ENCODE peak calls at places on chromosomes 11 and 22, in eight cellular contexts. V, D, Y, X, M, Q, J and G are unnamed samples.

GRCh38 chr11:73185680-73186293 is 32.3 kb upstream of the P2RY2 start:
- DNase-seq in V (no peak), X (peak; percentile 29), Y (no peak), M (no peak), D (no peak), J (peak; percentile 95), Q (peak; percentile 70), G (no peak)

GRCh38 chr11:134950692-134951304 is 538.8 kb upstream of the B3GAT1 start:
- DNase-seq in X (no peak), D (no peak), Y (no peak), V (no peak), Q (no peak), J (peak; percentile 88), M (no peak), G (no peak)

GRCh38 chr11:96335389-96335788 is 7.6 kb downstream of the MAML2 start:
- DNase-seq in M (no peak), D (no peak), X (no peak), Q (no peak), Y (no peak), J (no peak), V (no peak), G (no peak)

GRCh38 chr22:20750461-20751184 is 23.3 kb upstream of the SERPIND1 start:
- DNase-seq in Y (no peak), V (peak; percentile 12), D (no peak), X (peak; percentile 74), M (no peak), J (peak; percentile 76), Q (peak; percentile 88), G (no peak)

GRCh38 chr11:112016765-112017356 is 8.3 kb upstream of the DLAT start:
- DNase-seq in X (no peak), D (no peak), Y (no peak), V (no peak), Q (peak; percentile 79), M (no peak), J (peak; percentile 16), G (no peak)

GRCh38 chr22:50016308-50016987 is 3.9 kb upstream of the IL17REL start:
- DNase-seq in Y (no peak), Q (no peak), D (no peak), V (no peak), X (no peak), M (no peak), J (no peak), G (no peak)

GRCh38 chr11:72235351-72236057 is 8.5 kb downstream of the PHOX2A start:
- DNase-seq in Q (no peak), J (no peak), M (no peak), V (no peak), Y (no peak), D (no peak), X (no peak), G (no peak)

GRCh38 chr11:27718853-27719574 is 18.8 kb upstream of the BDNF start:
- DNase-seq in V (no peak), Q (peak; percentile 60), M (no peak), Y (no peak), D (no peak), X (peak; percentile 63), J (peak; percentile 85), G (no peak)

GRCh38 chr11:11047851-11048610 is 190.2 kb upstream of the ZBED5 start:
- DNase-seq in X (no peak), D (no peak), J (no peak), M (no peak), Y (no peak), V (no peak), Q (no peak), G (no peak)

GRCh38 chr11:14974723-14975587 is 2.8 kb upstream of the CALCA start:
- DNase-seq in X (no peak), Q (peak; percentile 63), V (peak; percentile 32), M (peak; percentile 46), D (peak; percentile 35), J (peak; percentile 46), Y (peak; percentile 16), G (peak; percentile 68)

GRCh38 chr11:64789331-64790204 is 11.2 kb upstream of the SF1 start:
- DNase-seq in Q (no peak), J (no peak), M (no peak), D (no peak), Y (no peak), V (no peak), X (no peak), G (no peak)

GRCh38 chr11:28107331-28107725 is 628 bp downstream of the KIF18A start:
- DNase-seq in Y (no peak), V (no peak), D (no peak), J (no peak), Q (no peak), M (no peak), X (peak; percentile 42), G (peak; percentile 23)

GRCh38 chr11:96464695-96465307 is 75.0 kb downstream of the JRKL start:
- DNase-seq in Y (no peak), M (peak; percentile 59), D (no peak), X (peak; percentile 73), Q (peak; percentile 81), J (peak; percentile 76), V (no peak), G (no peak)

GRCh38 chr11:118008271-118008903 is 22.2 kb downstream of the IL10RA start:
- DNase-seq in X (no peak), Q (no peak), M (no peak), J (no peak), Y (no peak), V (no peak), D (no peak), G (no peak)

GRCh38 chr22:37801946-37802309 is 5.8 kb upstream of the GCAT start:
- DNase-seq in D (no peak), M (no peak), Q (no peak), V (no peak), X (no peak), Y (no peak), J (no peak), G (no peak)

GRCh38 chr11:106466441-106467190 is 389.2 kb downstream of the AASDHPPT start:
- DNase-seq in V (no peak), J (peak; percentile 77), D (no peak), Y (no peak), X (no peak), M (no peak), Q (peak; percentile 37), G (no peak)

GRCh38 chr22:37560682-37561208 is 465 bp downstream of the CDC42EP1 start:
- DNase-seq in J (peak; percentile 66), Q (peak; percentile 74), Y (no peak), D (no peak), V (no peak), M (no peak), X (peak; percentile 65), G (no peak)

GRCh38 chr11:46857666-46858065 is 11.6 kb upstream of the CKAP5 start:
- DNase-seq in Q (no peak), D (no peak), J (no peak), Y (no peak), X (no peak), M (no peak), V (no peak), G (no peak)

GRCh38 chr11:20351151-20351550 is 12.4 kb upstream of the HTATIP2 start:
- DNase-seq in Y (no peak), D (no peak), Q (peak; percentile 45), V (no peak), X (no peak), J (no peak), M (no peak), G (no peak)

GRCh38 chr22:49202226-49202625 is 625.4 kb downstream of the BRD1 start:
- DNase-seq in Y (no peak), Q (no peak), X (no peak), M (no peak), D (no peak), V (no peak), J (no peak), G (no peak)

GRCh38 chr11:117095301-117096139 is 2.7 kb downstream of the SIK3 start:
- DNase-seq in J (peak; percentile 31), M (no peak), Y (no peak), V (no peak), X (no peak), D (no peak), Q (no peak), G (no peak)

GRCh38 chr11:114060402-114061052 is 1.0 kb downstream of the ZBTB16 start:
- DNase-seq in D (no peak), Y (peak; percentile 22), V (no peak), M (no peak), Q (peak; percentile 51), J (no peak), X (no peak), G (peak; percentile 29)

GRCh38 chr11:94526645-94527438 is 14.6 kb downstream of the C11orf97 start:
- DNase-seq in Y (no peak), M (no peak), J (no peak), X (no peak), V (no peak), Q (no peak), D (no peak), G (no peak)

GRCh38 chr11:71086687-71087258 is 165.6 kb downstream of the SHANK2 start:
- DNase-seq in J (peak; percentile 23), M (peak; percentile 15), V (no peak), X (peak; percentile 13), D (no peak), Q (peak; percentile 33), Y (no peak), G (no peak)

GRCh38 chr22:19578180-19579004 is 54.2 kb upstream of the CLDN5 start:
- DNase-seq in X (no peak), Y (no peak), J (no peak), V (no peak), M (no peak), Q (no peak), D (no peak), G (no peak)

GRCh38 chr22:27573992-27574391 is 227.6 kb downstream of the MN1 start:
- DNase-seq in V (no peak), Y (no peak), M (no peak), X (no peak), D (no peak), J (no peak), Q (no peak), G (no peak)

GRCh38 chr11:131664246-131664645 is 293.8 kb downstream of the NTM start:
- DNase-seq in V (no peak), D (no peak), J (no peak), X (no peak), Y (no peak), Q (no peak), M (no peak), G (no peak)

GRCh38 chr11:125494601-125494986 is 1.5 kb downstream of the FEZ1 start:
- DNase-seq in V (no peak), D (no peak), Y (no peak), X (no peak), Q (no peak), M (peak; percentile 8), J (no peak), G (no peak)

GRCh38 chr11:1786466-1786865 is 22.7 kb upstream of the CTSD start:
- DNase-seq in Q (no peak), X (no peak), D (no peak), J (no peak), Y (no peak), M (no peak), V (no peak), G (no peak)

GRCh38 chr11:64854534-64855502 is 10.4 kb upstream of the CDC42BPG start:
- DNase-seq in Q (peak; percentile 94), Y (peak; percentile 35), X (peak; percentile 94), J (peak; percentile 97), M (no peak), D (no peak), V (no peak), G (peak; percentile 55)

GRCh38 chr11:74593463-74593862 is 1.1 kb downstream of the POLD3 start:
- DNase-seq in Y (no peak), Q (no peak), V (no peak), J (no peak), X (no peak), M (no peak), D (no peak), G (no peak)

GRCh38 chr22:48819991-48820390 is 1007.7 kb downstream of the BRD1 start:
- DNase-seq in Q (no peak), D (no peak), M (no peak), V (no peak), Y (no peak), X (no peak), J (no peak), G (no peak)

GRCh38 chr11:104279587-104279986 is 115.6 kb upstream of the PDGFD start:
- DNase-seq in J (no peak), M (no peak), D (no peak), X (no peak), Y (no peak), Q (no peak), V (no peak), G (no peak)